ENCODE peak calls at places on chromosomes 5 and 9, in eight cellular contexts. Q is NCI-H524; B is Ammon's horn; P is T-helper 2 cell; L is kidney; W is T follicular helper cell; X is naive thymus-derived CD8-positive, alpha-beta T cell; N is progenitor cell of endocrine pancreas. J is an unnamed sample.

GRCh38 chr9:32395483-32396216 is 11.2 kb downstream of the ACO1 start:
- DNase-seq in Q (no peak), B (no peak), P (no peak), L (peak), W (no peak), X (no peak), N (no peak), J (no peak)

GRCh38 chr9:106864533-106865143 is 1.7 kb downstream of the ZNF462 start:
- DNase-seq in Q (peak), B (peak), P (no peak), L (no peak), W (no peak), X (no peak), N (no peak), J (peak)

GRCh38 chr5:78806544-78806943 is 158.0 kb upstream of the LHFPL2 start:
- DNase-seq in Q (no peak), B (no peak), P (no peak), L (no peak), W (no peak), X (no peak), N (no peak), J (no peak)

GRCh38 chr5:112529525-112529924 is 110.4 kb upstream of the EPB41L4A start:
- DNase-seq in Q (peak), B (no peak), P (no peak), L (no peak), W (no peak), X (no peak), N (no peak), J (peak)

GRCh38 chr9:99466787-99467186 is 244.7 kb downstream of the SEC61B start:
- DNase-seq in Q (no peak), B (no peak), P (no peak), L (no peak), W (no peak), X (no peak), N (no peak), J (no peak)

GRCh38 chr5:82804151-82804690 is 273.0 kb downstream of the TMEM167A start:
- DNase-seq in Q (no peak), B (no peak), P (no peak), L (no peak), W (no peak), X (no peak), N (no peak), J (no peak)

GRCh38 chr9:18359335-18359734 is 114.6 kb upstream of the ADAMTSL1 start:
- DNase-seq in Q (no peak), B (no peak), P (no peak), L (no peak), W (no peak), X (no peak), N (no peak), J (no peak)

GRCh38 chr9:34328500-34328982 is 527 bp downstream of the KIF24 start:
- DNase-seq in Q (peak), B (no peak), P (no peak), L (no peak), W (no peak), X (no peak), N (no peak), J (no peak)

GRCh38 chr9:90881648-90882047 is 80.0 kb downstream of the SYK start:
- DNase-seq in Q (no peak), B (no peak), P (no peak), L (no peak), W (no peak), X (no peak), N (no peak), J (no peak)

GRCh38 chr5:27316283-27316675 is 277.9 kb upstream of the CDH9 start:
- DNase-seq in Q (no peak), B (no peak), P (no peak), L (no peak), W (no peak), X (no peak), N (no peak), J (no peak)

GRCh38 chr5:10874561-10874960 is 113.5 kb upstream of the DAP start:
- DNase-seq in Q (peak), B (no peak), P (no peak), L (no peak), W (no peak), X (no peak), N (no peak), J (no peak)

GRCh38 chr5:67140413-67140812 is 56.2 kb downstream of the CD180 start:
- DNase-seq in Q (no peak), B (no peak), P (no peak), L (no peak), W (no peak), X (no peak), N (no peak), J (no peak)

GRCh38 chr9:571066-571465 is 270.4 kb upstream of the DMRT1 start:
- DNase-seq in Q (no peak), B (peak), P (no peak), L (no peak), W (no peak), X (no peak), N (no peak), J (no peak)

GRCh38 chr9:19124430-19124793 is 2.9 kb downstream of the PLIN2 start:
- DNase-seq in Q (no peak), B (no peak), P (no peak), L (no peak), W (no peak), X (no peak), N (no peak), J (no peak)

GRCh38 chr5:40172721-40173120 is 507.0 kb upstream of the PTGER4 start:
- DNase-seq in Q (no peak), B (no peak), P (no peak), L (no peak), W (no peak), X (no peak), N (no peak), J (no peak)

GRCh38 chr5:78586251-78586650 is 62.3 kb downstream of the LHFPL2 start:
- DNase-seq in Q (no peak), B (peak), P (no peak), L (no peak), W (no peak), X (no peak), N (no peak), J (peak)

GRCh38 chr9:79471577-79472543 is 99.9 kb upstream of the TLE4 start:
- DNase-seq in Q (peak), B (peak), P (no peak), L (peak), W (no peak), X (peak), N (no peak), J (peak)

GRCh38 chr5:74839228-74839627 is 27.0 kb downstream of the FAM169A start:
- DNase-seq in Q (no peak), B (no peak), P (no peak), L (no peak), W (no peak), X (no peak), N (no peak), J (no peak)

GRCh38 chr9:109253637-109254284 is 67.1 kb downstream of the EPB41L4B start:
- DNase-seq in Q (no peak), B (no peak), P (no peak), L (no peak), W (no peak), X (no peak), N (no peak), J (no peak)

GRCh38 chr5:154110781-154111180 is 72.0 kb downstream of the MFAP3 start:
- DNase-seq in Q (no peak), B (no peak), P (no peak), L (no peak), W (no peak), X (no peak), N (no peak), J (no peak)

GRCh38 chr5:159052282-159053011 is 47.3 kb downstream of the EBF1 start:
- DNase-seq in Q (peak), B (no peak), P (no peak), L (no peak), W (no peak), X (no peak), N (no peak), J (no peak)

GRCh38 chr5:30279237-30279636 is 914.2 kb upstream of the CDH6 start:
- DNase-seq in Q (no peak), B (no peak), P (no peak), L (no peak), W (no peak), X (no peak), N (no peak), J (no peak)

GRCh38 chr9:34929506-34930102 is 28.5 kb upstream of the PHF24 start:
- DNase-seq in Q (peak), B (peak), P (no peak), L (no peak), W (no peak), X (no peak), N (no peak), J (peak)

GRCh38 chr5:43648499-43649124 is 45.6 kb downstream of the NNT start:
- DNase-seq in Q (no peak), B (no peak), P (no peak), L (no peak), W (no peak), X (no peak), N (no peak), J (no peak)

GRCh38 chr5:180116441-180117377 is 45.1 kb upstream of the RNF130 start:
- DNase-seq in Q (peak), B (no peak), P (no peak), L (peak), W (no peak), X (no peak), N (no peak), J (no peak)

GRCh38 chr5:136133416-136134383 is 1.1 kb downstream of the SMAD5 start:
- DNase-seq in Q (peak), B (peak), P (no peak), L (no peak), W (no peak), X (peak), N (peak), J (peak)

J was measured in Kasumi-1.